ENCODE peak calls at places on chromosomes 5 and 9, in six cellular contexts. T is suprapubic skin, Y is prostate gland, V is heart left ventricle, O is Peyer's patch, W is sigmoid colon. F is an unnamed sample. For H3K36me3, the result is how much of the 10 kb centered on the place peaks cover.

GRCh38 chr5:54234304-54234938 is 76.0 kb downstream of the ARL15 start:
- DNase-seq in T (no peak), Y (no peak), V (no peak), O (no peak), W (no peak), F (no peak)

GRCh38 chr5:943874-944620 is 51.4 kb downstream of the TRIP13 start:
- DNase-seq in T (peak), Y (no peak), V (no peak), O (no peak), W (no peak), F (no peak)

GRCh38 chr5:138853132-138853531 is 22.0 kb downstream of the LRRTM2 start:
- DNase-seq in T (no peak), Y (no peak), V (no peak), O (no peak), W (no peak), F (no peak)

GRCh38 chr9:5696884-5697283 is 68.0 kb downstream of the RIC1 start:
- DNase-seq in T (no peak), Y (no peak), V (no peak), O (no peak), W (no peak), F (no peak)

GRCh38 chr5:141638771-141639170 is 2.0 kb downstream of the RELL2 start:
- DNase-seq in T (no peak), Y (no peak), V (no peak), O (no peak), W (no peak), F (no peak)

GRCh38 chr5:160317447-160317846 is 5.1 kb upstream of the CCNJL start:
- DNase-seq in T (no peak), Y (no peak), V (no peak), O (no peak), W (no peak), F (no peak)

GRCh38 chr9:6739218-6739617 is 18.6 kb upstream of the KDM4C start:
- DNase-seq in T (no peak), Y (no peak), V (no peak), O (no peak), W (no peak), F (no peak)

GRCh38 chr5:159262472-159262858 is 625 bp upstream of the UBLCP1 start:
- DNase-seq in T (no peak), Y (no peak), V (no peak), O (no peak), W (no peak), F (no peak)

GRCh38 chr5:9955586-9955985 is 294.1 kb downstream of the ATPSCKMT start:
- DNase-seq in T (no peak), Y (no peak), V (no peak), O (no peak), W (no peak), F (no peak)

GRCh38 chr5:12292610-12293204 is 388.5 kb upstream of the CTNND2 start:
- DNase-seq in T (no peak), Y (no peak), V (no peak), O (no peak), W (no peak), F (no peak)

GRCh38 chr5:31407921-31408714 is 123.8 kb downstream of the DROSHA start:
- DNase-seq in T (no peak), Y (no peak), V (no peak), O (no peak), W (no peak), F (no peak)

GRCh38 chr9:79570449-79571308 is 1.1 kb upstream of the TLE4 start:
- DNase-seq in T (peak), Y (peak), V (peak), O (no peak), W (peak), F (no peak)

GRCh38 chr9:125744616-125745387 is 2.4 kb upstream of the PBX3 start:
- DNase-seq in T (no peak), Y (no peak), V (no peak), O (no peak), W (no peak), F (no peak)

GRCh38 chr5:154369682-154370081 is 76.1 kb upstream of the SAP30L start:
- DNase-seq in T (no peak), Y (no peak), V (no peak), O (no peak), W (no peak), F (no peak)

GRCh38 chr9:98771209-98771874 is 25.0 kb downstream of the ANKS6 start:
- DNase-seq in T (no peak), Y (no peak), V (no peak), O (no peak), W (no peak), F (no peak)

GRCh38 chr5:59107692-59108091 is 524.8 kb downstream of the RAB3C start:
- DNase-seq in T (no peak), Y (peak), V (no peak), O (no peak), W (no peak), F (peak)

DNA sequence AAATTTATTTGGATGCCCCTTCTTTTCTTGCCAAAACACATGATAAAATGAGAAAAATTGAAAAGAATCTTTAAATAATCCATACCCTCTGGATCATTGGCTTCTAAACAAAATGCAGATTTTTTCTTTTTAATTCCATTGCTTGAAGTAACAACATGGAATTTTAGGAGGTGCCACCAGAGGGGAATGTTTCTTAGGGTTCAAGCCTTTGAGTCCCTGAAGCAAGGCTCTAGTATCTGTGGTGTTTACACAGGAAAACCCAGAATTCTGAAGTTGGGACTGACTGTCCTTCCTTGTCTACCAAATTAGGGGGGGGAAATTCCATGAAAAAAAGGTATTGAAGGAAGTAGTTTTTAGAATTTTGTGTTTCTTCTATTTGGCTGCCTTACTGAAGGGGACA is 69.4 kb downstream of the LMNB1 start:
- DNase-seq in T (no peak), Y (no peak), V (no peak), O (no peak), W (no peak), F (no peak)
- H3K36me3 ChIP-seq in T (under half), Y (under half), V (under half), O (under half), W (under half), F (under half)

GRCh38 chr9:33964369-33964768 is 84.3 kb downstream of the UBAP2 start:
- DNase-seq in T (no peak), Y (no peak), V (no peak), O (no peak), W (no peak), F (no peak)
- TF ChIP-seq POLR2A in T (no peak), Y (no peak), V (no peak), O (no peak), W (no peak), F (no peak)

DNA sequence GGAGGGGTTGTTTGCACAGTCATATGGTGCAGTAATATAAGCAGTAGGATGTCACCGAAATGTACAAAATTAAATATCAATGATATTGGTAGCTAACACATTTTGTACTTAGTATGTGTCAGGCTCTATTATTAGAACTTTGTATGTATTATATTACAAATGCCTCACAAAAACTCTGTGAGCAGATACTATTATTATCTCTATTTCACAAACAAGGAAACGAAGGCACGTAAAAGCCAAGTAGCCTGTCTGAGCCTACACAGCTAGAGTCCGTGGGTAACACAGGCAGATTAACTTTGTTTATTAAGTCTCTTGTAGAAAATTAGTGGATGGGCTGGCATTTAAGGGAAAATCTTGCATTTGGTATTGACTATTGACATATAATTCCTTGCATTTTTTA is 284.3 kb upstream of the DAB2 start:
- DNase-seq in T (no peak), Y (no peak), V (no peak), O (no peak), W (no peak), F (no peak)
- H3K4me3 ChIP-seq in T (no peak), Y (no peak), V (no peak), O (no peak), W (no peak), F (no peak)

GRCh38 chr9:127959841-127960409 is 20.9 kb downstream of the EEIG1 start:
- DNase-seq in T (no peak), Y (no peak), V (no peak), O (no peak), W (no peak), F (no peak)
- H3K36me3 ChIP-seq in T (under half), Y (under half), V (under half), O (under half), W (under half), F (under half)

GRCh38 chr5:179610109-179610902 is 13.2 kb downstream of the HNRNPH1 start:
- DNase-seq in T (peak), Y (no peak), V (no peak), O (no peak), W (peak), F (no peak)
- TF ChIP-seq POLR2A in T (no peak), Y (no peak), V (no peak), O (no peak), W (no peak), F (no peak)

GRCh38 chr9:111039203-111039907 is 1.1 kb upstream of the LPAR1 start:
- DNase-seq in T (no peak), Y (peak), V (no peak), O (no peak), W (no peak), F (peak)

GRCh38 chr9:111038336-111039202 is at the start of gene LPAR1:
- DNase-seq in T (peak), Y (peak), V (peak), O (peak), W (peak), F (peak)

GRCh38 chr9:111036068-111036789 is 2.0 kb downstream of the LPAR1 start:
- DNase-seq in T (peak), Y (peak), V (peak), O (peak), W (peak), F (peak)

GRCh38 chr9:111036946-111037743 is 1.1 kb downstream of the LPAR1 start:
- DNase-seq in T (no peak), Y (no peak), V (no peak), O (no peak), W (no peak), F (no peak)

DNA sequence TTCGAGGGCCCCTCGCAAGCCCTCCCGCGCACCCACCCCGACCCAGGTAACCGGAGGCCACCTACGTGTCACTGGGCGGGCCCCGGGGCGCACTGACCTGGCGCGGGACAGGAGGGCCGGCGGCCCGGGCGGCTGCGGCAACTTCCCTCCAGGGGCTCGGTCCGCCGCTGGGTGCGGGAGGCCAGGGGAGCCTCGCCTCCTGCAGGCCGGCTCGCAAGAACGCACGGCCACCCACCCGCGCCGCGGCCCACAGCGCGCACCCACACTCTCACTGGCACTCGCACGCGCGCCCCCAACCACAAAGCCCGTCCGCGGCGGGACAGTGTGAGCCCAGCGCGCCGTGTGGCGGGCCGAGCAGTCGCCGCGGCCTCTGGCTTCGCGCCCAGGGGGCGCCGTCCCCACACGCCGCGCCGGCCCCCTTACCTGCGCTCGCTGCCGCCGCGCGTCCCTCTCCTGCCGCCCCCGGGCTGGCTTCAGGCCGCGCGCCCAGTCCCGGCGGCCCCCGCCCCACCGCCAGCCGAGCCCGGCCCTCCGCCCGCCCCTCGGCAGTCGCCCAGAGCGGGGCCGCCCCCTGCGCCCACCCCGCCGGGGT is 430 bp downstream of the LPAR1 start:
- DNase-seq in T (peak), Y (peak), V (no peak), O (no peak), W (peak), F (peak)
- H3K4me3 ChIP-seq in T (peak), Y (peak), V (peak), O (peak), W (peak), F (peak)

GRCh38 chr9:133347515-133347984 is 381 bp downstream of the MED22 start:
- DNase-seq in T (no peak), Y (no peak), V (peak), O (no peak), W (no peak), F (no peak)
- H3K36me3 ChIP-seq in T (half or more), Y (under half), V (half or more), O (half or more), W (under half), F (under half)

GRCh38 chr9:120877276-120878034 is 467 bp upstream of the PHF19 start:
- DNase-seq in T (peak), Y (peak), V (peak), O (peak), W (peak), F (peak)

GRCh38 chr9:120875643-120875953 is 1.4 kb downstream of the PHF19 start:
- DNase-seq in T (no peak), Y (no peak), V (no peak), O (no peak), W (no peak), F (no peak)

GRCh38 chr9:120878188-120879130 is 1.5 kb upstream of the PHF19 start:
- DNase-seq in T (no peak), Y (no peak), V (no peak), O (no peak), W (no peak), F (no peak)

GRCh38 chr9:120875954-120876841 is 790 bp downstream of the PHF19 start:
- DNase-seq in T (peak), Y (peak), V (peak), O (peak), W (peak), F (peak)

DNA sequence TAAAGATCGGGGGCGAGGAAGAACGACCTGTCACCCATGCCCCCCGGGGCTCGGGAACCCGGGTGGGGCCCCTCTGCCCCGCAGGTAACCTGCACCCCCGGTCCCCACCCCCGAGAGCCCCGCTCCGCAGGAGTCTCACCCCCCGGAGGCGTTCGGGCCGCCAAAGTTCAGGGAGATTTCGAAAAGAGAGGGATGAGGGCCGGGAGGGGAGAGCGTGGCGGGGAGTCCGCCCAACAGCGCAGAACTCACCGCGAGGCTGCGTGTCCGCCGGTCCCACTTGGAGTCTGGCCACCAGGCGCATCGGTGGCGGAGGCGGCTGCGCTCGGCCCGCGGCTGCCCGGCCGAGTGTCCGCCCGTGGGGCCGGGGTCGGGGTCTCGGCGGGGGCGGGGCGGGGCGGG is at the start of gene PHF19:
- DNase-seq in T (no peak), Y (no peak), V (peak), O (no peak), W (no peak), F (no peak)
- TF ChIP-seq POLR2A in T (no peak), Y (no peak), V (no peak), O (no peak), W (no peak), F (no peak)

DNA sequence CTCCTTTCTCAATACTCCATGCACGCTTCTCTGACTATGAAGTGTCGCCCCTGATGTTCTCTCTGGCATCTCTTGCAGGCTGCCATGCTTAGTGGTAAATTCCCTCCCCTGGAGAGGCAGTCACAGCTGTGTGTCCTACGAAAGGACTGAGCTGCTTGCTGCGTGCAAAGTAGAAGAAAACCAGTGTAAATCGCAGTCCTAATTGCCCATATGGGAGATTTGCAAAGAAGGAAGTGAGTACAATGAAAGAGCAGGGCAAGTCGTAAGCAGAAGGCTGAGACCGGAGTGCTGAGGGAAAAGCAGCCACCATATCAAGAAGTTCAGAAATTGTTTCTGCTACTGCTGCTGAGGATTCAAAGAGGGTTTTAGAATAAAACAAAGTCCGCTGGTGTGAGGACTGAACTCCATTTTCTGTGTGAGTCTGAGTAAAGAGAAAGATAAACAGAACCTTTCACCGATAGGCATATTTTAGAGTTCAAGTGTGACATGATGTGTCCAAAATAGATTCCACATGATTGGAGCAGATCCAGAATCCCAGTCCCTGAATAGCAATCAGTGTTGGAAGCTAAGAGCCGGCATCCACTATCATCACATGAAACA is 507.8 kb upstream of the MPDZ start:
- DNase-seq in T (no peak), Y (no peak), V (no peak), O (no peak), W (no peak), F (no peak)
- H3K4me3 ChIP-seq in T (peak), Y (no peak), V (peak), O (no peak), W (peak), F (no peak)

F was measured in body of pancreas.